ENCODE peak calls at places on chromosome X, in nine cellular contexts. One of them, this sample, is unnamed.

GRCh38 chrX:112967341-112967740 is 126.7 kb upstream of the AMOT start:
- DNase-seq in M059J: peak; percentile 36
- DNase-seq in activated T-helper 1 cell treated with anti-CD3 and anti-CD28 coated beads, Interleukin-2, amount 50 U/mL, for 16 hours: no peak
- DNase-seq in stimulated activated effector memory CD8-positive, alpha-beta T cell treated with anti-CD3 and anti-CD28 coated beads, Interleukin-12 subunit alpha, Interleukin-12 subunit beta, amount 100 ng/mL, for 72 hours: no peak
- DNase-seq in DMS53: no peak
- DNase-seq in kidney epithelial cell: peak; percentile 10
- DNase-seq in activated B cell treated with CpG ODN at 0.5 μM for 24 hours: no peak
- DNase-seq in central memory CD4-positive, alpha-beta T cell: no peak
- DNase-seq in AG08396: no peak
- DNase-seq in this sample: no peak

GRCh38 chrX:38919202-38919601 is 117.9 kb downstream of the MID1IP1 start:
- DNase-seq in M059J: no peak
- DNase-seq in activated T-helper 1 cell treated with anti-CD3 and anti-CD28 coated beads, Interleukin-2, amount 50 U/mL, for 16 hours: no peak
- DNase-seq in stimulated activated effector memory CD8-positive, alpha-beta T cell treated with anti-CD3 and anti-CD28 coated beads, Interleukin-12 subunit alpha, Interleukin-12 subunit beta, amount 100 ng/mL, for 72 hours: no peak
- DNase-seq in DMS53: no peak
- DNase-seq in kidney epithelial cell: no peak
- DNase-seq in activated B cell treated with CpG ODN at 0.5 μM for 24 hours: no peak
- DNase-seq in central memory CD4-positive, alpha-beta T cell: no peak
- DNase-seq in AG08396: no peak
- DNase-seq in this sample: no peak

GRCh38 chrX:57447856-57448255 is 144.0 kb upstream of the ZXDB start:
- DNase-seq in M059J: peak; percentile 14
- DNase-seq in activated T-helper 1 cell treated with anti-CD3 and anti-CD28 coated beads, Interleukin-2, amount 50 U/mL, for 16 hours: no peak
- DNase-seq in stimulated activated effector memory CD8-positive, alpha-beta T cell treated with anti-CD3 and anti-CD28 coated beads, Interleukin-12 subunit alpha, Interleukin-12 subunit beta, amount 100 ng/mL, for 72 hours: no peak
- DNase-seq in DMS53: peak; percentile 40
- DNase-seq in kidney epithelial cell: no peak
- DNase-seq in activated B cell treated with CpG ODN at 0.5 μM for 24 hours: no peak
- DNase-seq in central memory CD4-positive, alpha-beta T cell: no peak
- DNase-seq in AG08396: no peak
- DNase-seq in this sample: no peak

GRCh38 chrX:116232833-116233232 is 62.3 kb downstream of the AGTR2 start:
- DNase-seq in M059J: peak; percentile 83
- DNase-seq in activated T-helper 1 cell treated with anti-CD3 and anti-CD28 coated beads, Interleukin-2, amount 50 U/mL, for 16 hours: no peak
- DNase-seq in stimulated activated effector memory CD8-positive, alpha-beta T cell treated with anti-CD3 and anti-CD28 coated beads, Interleukin-12 subunit alpha, Interleukin-12 subunit beta, amount 100 ng/mL, for 72 hours: no peak
- DNase-seq in DMS53: peak; percentile 39
- DNase-seq in kidney epithelial cell: peak; percentile 32
- DNase-seq in activated B cell treated with CpG ODN at 0.5 μM for 24 hours: no peak
- DNase-seq in central memory CD4-positive, alpha-beta T cell: no peak
- DNase-seq in AG08396: no peak
- DNase-seq in this sample: no peak

GRCh38 chrX:40299028-40299479 is 201.3 kb upstream of the BCOR start:
- DNase-seq in M059J: no peak
- DNase-seq in activated T-helper 1 cell treated with anti-CD3 and anti-CD28 coated beads, Interleukin-2, amount 50 U/mL, for 16 hours: no peak
- DNase-seq in stimulated activated effector memory CD8-positive, alpha-beta T cell treated with anti-CD3 and anti-CD28 coated beads, Interleukin-12 subunit alpha, Interleukin-12 subunit beta, amount 100 ng/mL, for 72 hours: no peak
- DNase-seq in DMS53: peak; percentile 15
- DNase-seq in kidney epithelial cell: no peak
- DNase-seq in activated B cell treated with CpG ODN at 0.5 μM for 24 hours: no peak
- DNase-seq in central memory CD4-positive, alpha-beta T cell: no peak
- DNase-seq in AG08396: no peak
- DNase-seq in this sample: no peak

GRCh38 chrX:150879855-150880807 is 18.3 kb downstream of the CD99L2 start:
- DNase-seq in M059J: peak; percentile 16
- DNase-seq in activated T-helper 1 cell treated with anti-CD3 and anti-CD28 coated beads, Interleukin-2, amount 50 U/mL, for 16 hours: no peak
- DNase-seq in stimulated activated effector memory CD8-positive, alpha-beta T cell treated with anti-CD3 and anti-CD28 coated beads, Interleukin-12 subunit alpha, Interleukin-12 subunit beta, amount 100 ng/mL, for 72 hours: no peak
- DNase-seq in DMS53: peak; percentile 19
- DNase-seq in kidney epithelial cell: no peak
- DNase-seq in activated B cell treated with CpG ODN at 0.5 μM for 24 hours: no peak
- DNase-seq in central memory CD4-positive, alpha-beta T cell: no peak
- DNase-seq in AG08396: no peak
- DNase-seq in this sample: no peak

GRCh38 chrX:4638036-4638435 is 924.6 kb upstream of the PRKX start:
- DNase-seq in M059J: no peak
- DNase-seq in activated T-helper 1 cell treated with anti-CD3 and anti-CD28 coated beads, Interleukin-2, amount 50 U/mL, for 16 hours: no peak
- DNase-seq in stimulated activated effector memory CD8-positive, alpha-beta T cell treated with anti-CD3 and anti-CD28 coated beads, Interleukin-12 subunit alpha, Interleukin-12 subunit beta, amount 100 ng/mL, for 72 hours: no peak
- DNase-seq in DMS53: no peak
- DNase-seq in kidney epithelial cell: no peak
- DNase-seq in activated B cell treated with CpG ODN at 0.5 μM for 24 hours: no peak
- DNase-seq in central memory CD4-positive, alpha-beta T cell: no peak
- DNase-seq in AG08396: no peak
- DNase-seq in this sample: no peak

GRCh38 chrX:31166416-31166815 is 94.6 kb upstream of the FTHL17 start:
- DNase-seq in M059J: no peak
- DNase-seq in activated T-helper 1 cell treated with anti-CD3 and anti-CD28 coated beads, Interleukin-2, amount 50 U/mL, for 16 hours: no peak
- DNase-seq in stimulated activated effector memory CD8-positive, alpha-beta T cell treated with anti-CD3 and anti-CD28 coated beads, Interleukin-12 subunit alpha, Interleukin-12 subunit beta, amount 100 ng/mL, for 72 hours: no peak
- DNase-seq in DMS53: no peak
- DNase-seq in kidney epithelial cell: no peak
- DNase-seq in activated B cell treated with CpG ODN at 0.5 μM for 24 hours: no peak
- DNase-seq in central memory CD4-positive, alpha-beta T cell: no peak
- DNase-seq in AG08396: no peak
- DNase-seq in this sample: no peak

GRCh38 chrX:48703642-48704481 is 7.3 kb downstream of the SUV39H1 start:
- DNase-seq in M059J: peak; percentile 93
- DNase-seq in activated T-helper 1 cell treated with anti-CD3 and anti-CD28 coated beads, Interleukin-2, amount 50 U/mL, for 16 hours: no peak
- DNase-seq in stimulated activated effector memory CD8-positive, alpha-beta T cell treated with anti-CD3 and anti-CD28 coated beads, Interleukin-12 subunit alpha, Interleukin-12 subunit beta, amount 100 ng/mL, for 72 hours: no peak
- DNase-seq in DMS53: peak; percentile 19
- DNase-seq in kidney epithelial cell: peak; percentile 12
- DNase-seq in activated B cell treated with CpG ODN at 0.5 μM for 24 hours: no peak
- DNase-seq in central memory CD4-positive, alpha-beta T cell: no peak
- DNase-seq in AG08396: peak; percentile 42
- DNase-seq in this sample: no peak

GRCh38 chrX:102341867-102342266 is 94.9 kb downstream of the NXF2 start:
- DNase-seq in M059J: no peak
- DNase-seq in activated T-helper 1 cell treated with anti-CD3 and anti-CD28 coated beads, Interleukin-2, amount 50 U/mL, for 16 hours: no peak
- DNase-seq in stimulated activated effector memory CD8-positive, alpha-beta T cell treated with anti-CD3 and anti-CD28 coated beads, Interleukin-12 subunit alpha, Interleukin-12 subunit beta, amount 100 ng/mL, for 72 hours: no peak
- DNase-seq in DMS53: no peak
- DNase-seq in kidney epithelial cell: no peak
- DNase-seq in activated B cell treated with CpG ODN at 0.5 μM for 24 hours: no peak
- DNase-seq in central memory CD4-positive, alpha-beta T cell: no peak
- DNase-seq in AG08396: no peak
- DNase-seq in this sample: no peak

GRCh38 chrX:66684196-66684595 is 45.3 kb upstream of the EDA2R start:
- DNase-seq in M059J: no peak
- DNase-seq in activated T-helper 1 cell treated with anti-CD3 and anti-CD28 coated beads, Interleukin-2, amount 50 U/mL, for 16 hours: no peak
- DNase-seq in stimulated activated effector memory CD8-positive, alpha-beta T cell treated with anti-CD3 and anti-CD28 coated beads, Interleukin-12 subunit alpha, Interleukin-12 subunit beta, amount 100 ng/mL, for 72 hours: no peak
- DNase-seq in DMS53: no peak
- DNase-seq in kidney epithelial cell: no peak
- DNase-seq in activated B cell treated with CpG ODN at 0.5 μM for 24 hours: no peak
- DNase-seq in central memory CD4-positive, alpha-beta T cell: no peak
- DNase-seq in AG08396: no peak
- DNase-seq in this sample: no peak

GRCh38 chrX:13090261-13091110 is 46.1 kb upstream of the FAM9C start:
- DNase-seq in M059J: no peak
- DNase-seq in activated T-helper 1 cell treated with anti-CD3 and anti-CD28 coated beads, Interleukin-2, amount 50 U/mL, for 16 hours: no peak
- DNase-seq in stimulated activated effector memory CD8-positive, alpha-beta T cell treated with anti-CD3 and anti-CD28 coated beads, Interleukin-12 subunit alpha, Interleukin-12 subunit beta, amount 100 ng/mL, for 72 hours: no peak
- DNase-seq in DMS53: no peak
- DNase-seq in kidney epithelial cell: no peak
- DNase-seq in activated B cell treated with CpG ODN at 0.5 μM for 24 hours: no peak
- DNase-seq in central memory CD4-positive, alpha-beta T cell: peak; percentile 38
- DNase-seq in AG08396: no peak
- DNase-seq in this sample: no peak

GRCh38 chrX:45986971-45987370 is 558.2 kb downstream of the ZNF674 start:
- DNase-seq in M059J: peak; percentile 63
- DNase-seq in activated T-helper 1 cell treated with anti-CD3 and anti-CD28 coated beads, Interleukin-2, amount 50 U/mL, for 16 hours: no peak
- DNase-seq in stimulated activated effector memory CD8-positive, alpha-beta T cell treated with anti-CD3 and anti-CD28 coated beads, Interleukin-12 subunit alpha, Interleukin-12 subunit beta, amount 100 ng/mL, for 72 hours: no peak
- DNase-seq in DMS53: peak; percentile 9
- DNase-seq in kidney epithelial cell: no peak
- DNase-seq in activated B cell treated with CpG ODN at 0.5 μM for 24 hours: no peak
- DNase-seq in central memory CD4-positive, alpha-beta T cell: no peak
- DNase-seq in AG08396: no peak
- DNase-seq in this sample: no peak

GRCh38 chrX:55778322-55778721 is 60.8 kb downstream of the RRAGB start:
- DNase-seq in M059J: peak; percentile 76
- DNase-seq in activated T-helper 1 cell treated with anti-CD3 and anti-CD28 coated beads, Interleukin-2, amount 50 U/mL, for 16 hours: no peak
- DNase-seq in stimulated activated effector memory CD8-positive, alpha-beta T cell treated with anti-CD3 and anti-CD28 coated beads, Interleukin-12 subunit alpha, Interleukin-12 subunit beta, amount 100 ng/mL, for 72 hours: no peak
- DNase-seq in DMS53: no peak
- DNase-seq in kidney epithelial cell: no peak
- DNase-seq in activated B cell treated with CpG ODN at 0.5 μM for 24 hours: no peak
- DNase-seq in central memory CD4-positive, alpha-beta T cell: no peak
- DNase-seq in AG08396: no peak
- DNase-seq in this sample: no peak

GRCh38 chrX:102154218-102154860 is 1.4 kb downstream of the BEX5 start:
- DNase-seq in M059J: peak; percentile 4
- DNase-seq in activated T-helper 1 cell treated with anti-CD3 and anti-CD28 coated beads, Interleukin-2, amount 50 U/mL, for 16 hours: no peak
- DNase-seq in stimulated activated effector memory CD8-positive, alpha-beta T cell treated with anti-CD3 and anti-CD28 coated beads, Interleukin-12 subunit alpha, Interleukin-12 subunit beta, amount 100 ng/mL, for 72 hours: no peak
- DNase-seq in DMS53: peak; percentile 24
- DNase-seq in kidney epithelial cell: no peak
- DNase-seq in activated B cell treated with CpG ODN at 0.5 μM for 24 hours: no peak
- DNase-seq in central memory CD4-positive, alpha-beta T cell: peak; percentile 7
- DNase-seq in AG08396: no peak
- DNase-seq in this sample: no peak

GRCh38 chrX:120819126-120819525 is 56.5 kb downstream of the CT47B1 start:
- DNase-seq in M059J: no peak
- DNase-seq in activated T-helper 1 cell treated with anti-CD3 and anti-CD28 coated beads, Interleukin-2, amount 50 U/mL, for 16 hours: no peak
- DNase-seq in stimulated activated effector memory CD8-positive, alpha-beta T cell treated with anti-CD3 and anti-CD28 coated beads, Interleukin-12 subunit alpha, Interleukin-12 subunit beta, amount 100 ng/mL, for 72 hours: no peak
- DNase-seq in DMS53: no peak
- DNase-seq in kidney epithelial cell: no peak
- DNase-seq in activated B cell treated with CpG ODN at 0.5 μM for 24 hours: no peak
- DNase-seq in central memory CD4-positive, alpha-beta T cell: no peak
- DNase-seq in AG08396: no peak
- DNase-seq in this sample: no peak

GRCh38 chrX:12583543-12583942 is 207.7 kb upstream of the PRPS2 start:
- DNase-seq in M059J: no peak
- DNase-seq in activated T-helper 1 cell treated with anti-CD3 and anti-CD28 coated beads, Interleukin-2, amount 50 U/mL, for 16 hours: no peak
- DNase-seq in stimulated activated effector memory CD8-positive, alpha-beta T cell treated with anti-CD3 and anti-CD28 coated beads, Interleukin-12 subunit alpha, Interleukin-12 subunit beta, amount 100 ng/mL, for 72 hours: no peak
- DNase-seq in DMS53: no peak
- DNase-seq in kidney epithelial cell: no peak
- DNase-seq in activated B cell treated with CpG ODN at 0.5 μM for 24 hours: no peak
- DNase-seq in central memory CD4-positive, alpha-beta T cell: no peak
- DNase-seq in AG08396: no peak
- DNase-seq in this sample: no peak

GRCh38 chrX:107448625-107449468 is 605 bp upstream of the FRMPD3 start:
- DNase-seq in M059J: no peak
- DNase-seq in activated T-helper 1 cell treated with anti-CD3 and anti-CD28 coated beads, Interleukin-2, amount 50 U/mL, for 16 hours: no peak
- DNase-seq in stimulated activated effector memory CD8-positive, alpha-beta T cell treated with anti-CD3 and anti-CD28 coated beads, Interleukin-12 subunit alpha, Interleukin-12 subunit beta, amount 100 ng/mL, for 72 hours: no peak
- DNase-seq in DMS53: peak; percentile 70
- DNase-seq in kidney epithelial cell: no peak
- DNase-seq in activated B cell treated with CpG ODN at 0.5 μM for 24 hours: no peak
- DNase-seq in central memory CD4-positive, alpha-beta T cell: no peak
- DNase-seq in AG08396: no peak
- DNase-seq in this sample: no peak

GRCh38 chrX:125757794-125758564 is 408.1 kb downstream of the DCAF12L2 start:
- DNase-seq in M059J: peak; percentile 1
- DNase-seq in activated T-helper 1 cell treated with anti-CD3 and anti-CD28 coated beads, Interleukin-2, amount 50 U/mL, for 16 hours: no peak
- DNase-seq in stimulated activated effector memory CD8-positive, alpha-beta T cell treated with anti-CD3 and anti-CD28 coated beads, Interleukin-12 subunit alpha, Interleukin-12 subunit beta, amount 100 ng/mL, for 72 hours: no peak
- DNase-seq in DMS53: peak; percentile 31
- DNase-seq in kidney epithelial cell: no peak
- DNase-seq in activated B cell treated with CpG ODN at 0.5 μM for 24 hours: no peak
- DNase-seq in central memory CD4-positive, alpha-beta T cell: no peak
- DNase-seq in AG08396: no peak
- DNase-seq in this sample: no peak

GRCh38 chrX:100098660-100099375 is 311.3 kb downstream of the PCDH19 start:
- DNase-seq in M059J: no peak
- DNase-seq in activated T-helper 1 cell treated with anti-CD3 and anti-CD28 coated beads, Interleukin-2, amount 50 U/mL, for 16 hours: no peak
- DNase-seq in stimulated activated effector memory CD8-positive, alpha-beta T cell treated with anti-CD3 and anti-CD28 coated beads, Interleukin-12 subunit alpha, Interleukin-12 subunit beta, amount 100 ng/mL, for 72 hours: no peak
- DNase-seq in DMS53: no peak
- DNase-seq in kidney epithelial cell: peak; percentile 29
- DNase-seq in activated B cell treated with CpG ODN at 0.5 μM for 24 hours: no peak
- DNase-seq in central memory CD4-positive, alpha-beta T cell: no peak
- DNase-seq in AG08396: no peak
- DNase-seq in this sample: no peak

GRCh38 chrX:139720136-139720535 is 12.2 kb upstream of the MCF2 start:
- DNase-seq in M059J: peak; percentile 84
- DNase-seq in activated T-helper 1 cell treated with anti-CD3 and anti-CD28 coated beads, Interleukin-2, amount 50 U/mL, for 16 hours: no peak
- DNase-seq in stimulated activated effector memory CD8-positive, alpha-beta T cell treated with anti-CD3 and anti-CD28 coated beads, Interleukin-12 subunit alpha, Interleukin-12 subunit beta, amount 100 ng/mL, for 72 hours: no peak
- DNase-seq in DMS53: peak; percentile 76
- DNase-seq in kidney epithelial cell: peak; percentile 47
- DNase-seq in activated B cell treated with CpG ODN at 0.5 μM for 24 hours: no peak
- DNase-seq in central memory CD4-positive, alpha-beta T cell: no peak
- DNase-seq in AG08396: peak; percentile 40
- DNase-seq in this sample: no peak

GRCh38 chrX:24137192-24137591 is 12.3 kb upstream of the ZFX start:
- DNase-seq in M059J: no peak
- DNase-seq in activated T-helper 1 cell treated with anti-CD3 and anti-CD28 coated beads, Interleukin-2, amount 50 U/mL, for 16 hours: no peak
- DNase-seq in stimulated activated effector memory CD8-positive, alpha-beta T cell treated with anti-CD3 and anti-CD28 coated beads, Interleukin-12 subunit alpha, Interleukin-12 subunit beta, amount 100 ng/mL, for 72 hours: no peak
- DNase-seq in DMS53: no peak
- DNase-seq in kidney epithelial cell: no peak
- DNase-seq in activated B cell treated with CpG ODN at 0.5 μM for 24 hours: no peak
- DNase-seq in central memory CD4-positive, alpha-beta T cell: no peak
- DNase-seq in AG08396: no peak
- DNase-seq in this sample: no peak

GRCh38 chrX:129534816-129535578 is 5.1 kb upstream of the OCRL start:
- DNase-seq in M059J: peak; percentile 67
- DNase-seq in activated T-helper 1 cell treated with anti-CD3 and anti-CD28 coated beads, Interleukin-2, amount 50 U/mL, for 16 hours: no peak
- DNase-seq in stimulated activated effector memory CD8-positive, alpha-beta T cell treated with anti-CD3 and anti-CD28 coated beads, Interleukin-12 subunit alpha, Interleukin-12 subunit beta, amount 100 ng/mL, for 72 hours: no peak
- DNase-seq in DMS53: no peak
- DNase-seq in kidney epithelial cell: no peak
- DNase-seq in activated B cell treated with CpG ODN at 0.5 μM for 24 hours: no peak
- DNase-seq in central memory CD4-positive, alpha-beta T cell: no peak
- DNase-seq in AG08396: peak; percentile 52
- DNase-seq in this sample: no peak

GRCh38 chrX:19785647-19786046 is 101.8 kb downstream of the SH3KBP1 start:
- DNase-seq in M059J: no peak
- DNase-seq in activated T-helper 1 cell treated with anti-CD3 and anti-CD28 coated beads, Interleukin-2, amount 50 U/mL, for 16 hours: peak; percentile 25
- DNase-seq in stimulated activated effector memory CD8-positive, alpha-beta T cell treated with anti-CD3 and anti-CD28 coated beads, Interleukin-12 subunit alpha, Interleukin-12 subunit beta, amount 100 ng/mL, for 72 hours: no peak
- DNase-seq in DMS53: no peak
- DNase-seq in kidney epithelial cell: no peak
- DNase-seq in activated B cell treated with CpG ODN at 0.5 μM for 24 hours: no peak
- DNase-seq in central memory CD4-positive, alpha-beta T cell: no peak
- DNase-seq in AG08396: no peak
- DNase-seq in this sample: no peak

GRCh38 chrX:98231003-98231402 is 1347.3 kb downstream of the RPA4 start:
- DNase-seq in M059J: no peak
- DNase-seq in activated T-helper 1 cell treated with anti-CD3 and anti-CD28 coated beads, Interleukin-2, amount 50 U/mL, for 16 hours: no peak
- DNase-seq in stimulated activated effector memory CD8-positive, alpha-beta T cell treated with anti-CD3 and anti-CD28 coated beads, Interleukin-12 subunit alpha, Interleukin-12 subunit beta, amount 100 ng/mL, for 72 hours: no peak
- DNase-seq in DMS53: no peak
- DNase-seq in kidney epithelial cell: no peak
- DNase-seq in activated B cell treated with CpG ODN at 0.5 μM for 24 hours: no peak
- DNase-seq in central memory CD4-positive, alpha-beta T cell: no peak
- DNase-seq in AG08396: no peak
- DNase-seq in this sample: no peak

GRCh38 chrX:116749943-116750342 is 287.2 kb upstream of the CT83 start:
- DNase-seq in M059J: peak; percentile 47
- DNase-seq in activated T-helper 1 cell treated with anti-CD3 and anti-CD28 coated beads, Interleukin-2, amount 50 U/mL, for 16 hours: no peak
- DNase-seq in stimulated activated effector memory CD8-positive, alpha-beta T cell treated with anti-CD3 and anti-CD28 coated beads, Interleukin-12 subunit alpha, Interleukin-12 subunit beta, amount 100 ng/mL, for 72 hours: no peak
- DNase-seq in DMS53: no peak
- DNase-seq in kidney epithelial cell: no peak
- DNase-seq in activated B cell treated with CpG ODN at 0.5 μM for 24 hours: no peak
- DNase-seq in central memory CD4-positive, alpha-beta T cell: no peak
- DNase-seq in AG08396: no peak
- DNase-seq in this sample: no peak

GRCh38 chrX:6228720-6229119 is at the start of gene NLGN4X:
- DNase-seq in M059J: no peak
- DNase-seq in activated T-helper 1 cell treated with anti-CD3 and anti-CD28 coated beads, Interleukin-2, amount 50 U/mL, for 16 hours: no peak
- DNase-seq in stimulated activated effector memory CD8-positive, alpha-beta T cell treated with anti-CD3 and anti-CD28 coated beads, Interleukin-12 subunit alpha, Interleukin-12 subunit beta, amount 100 ng/mL, for 72 hours: no peak
- DNase-seq in DMS53: no peak
- DNase-seq in kidney epithelial cell: no peak
- DNase-seq in activated B cell treated with CpG ODN at 0.5 μM for 24 hours: no peak
- DNase-seq in central memory CD4-positive, alpha-beta T cell: no peak
- DNase-seq in AG08396: no peak
- DNase-seq in this sample: no peak

GRCh38 chrX:25337841-25338240 is 322.1 kb upstream of the ARX start:
- DNase-seq in M059J: no peak
- DNase-seq in activated T-helper 1 cell treated with anti-CD3 and anti-CD28 coated beads, Interleukin-2, amount 50 U/mL, for 16 hours: no peak
- DNase-seq in stimulated activated effector memory CD8-positive, alpha-beta T cell treated with anti-CD3 and anti-CD28 coated beads, Interleukin-12 subunit alpha, Interleukin-12 subunit beta, amount 100 ng/mL, for 72 hours: no peak
- DNase-seq in DMS53: no peak
- DNase-seq in kidney epithelial cell: no peak
- DNase-seq in activated B cell treated with CpG ODN at 0.5 μM for 24 hours: no peak
- DNase-seq in central memory CD4-positive, alpha-beta T cell: no peak
- DNase-seq in AG08396: no peak
- DNase-seq in this sample: no peak

GRCh38 chrX:11480626-11481025 is 185.1 kb downstream of the ARHGAP6 start:
- DNase-seq in M059J: no peak
- DNase-seq in activated T-helper 1 cell treated with anti-CD3 and anti-CD28 coated beads, Interleukin-2, amount 50 U/mL, for 16 hours: no peak
- DNase-seq in stimulated activated effector memory CD8-positive, alpha-beta T cell treated with anti-CD3 and anti-CD28 coated beads, Interleukin-12 subunit alpha, Interleukin-12 subunit beta, amount 100 ng/mL, for 72 hours: no peak
- DNase-seq in DMS53: no peak
- DNase-seq in kidney epithelial cell: no peak
- DNase-seq in activated B cell treated with CpG ODN at 0.5 μM for 24 hours: no peak
- DNase-seq in central memory CD4-positive, alpha-beta T cell: no peak
- DNase-seq in AG08396: no peak
- DNase-seq in this sample: no peak

GRCh38 chrX:71998836-71999509 is 88.3 kb downstream of the NHSL2 start:
- DNase-seq in M059J: peak; percentile 46
- DNase-seq in activated T-helper 1 cell treated with anti-CD3 and anti-CD28 coated beads, Interleukin-2, amount 50 U/mL, for 16 hours: no peak
- DNase-seq in stimulated activated effector memory CD8-positive, alpha-beta T cell treated with anti-CD3 and anti-CD28 coated beads, Interleukin-12 subunit alpha, Interleukin-12 subunit beta, amount 100 ng/mL, for 72 hours: no peak
- DNase-seq in DMS53: peak; percentile 66
- DNase-seq in kidney epithelial cell: no peak
- DNase-seq in activated B cell treated with CpG ODN at 0.5 μM for 24 hours: no peak
- DNase-seq in central memory CD4-positive, alpha-beta T cell: peak; percentile 33
- DNase-seq in AG08396: peak; percentile 52
- DNase-seq in this sample: peak; percentile 20

GRCh38 chrX:82412851-82413250 is 1095.2 kb upstream of the POU3F4 start:
- DNase-seq in M059J: peak; percentile 14
- DNase-seq in activated T-helper 1 cell treated with anti-CD3 and anti-CD28 coated beads, Interleukin-2, amount 50 U/mL, for 16 hours: no peak
- DNase-seq in stimulated activated effector memory CD8-positive, alpha-beta T cell treated with anti-CD3 and anti-CD28 coated beads, Interleukin-12 subunit alpha, Interleukin-12 subunit beta, amount 100 ng/mL, for 72 hours: no peak
- DNase-seq in DMS53: peak; percentile 54
- DNase-seq in kidney epithelial cell: no peak
- DNase-seq in activated B cell treated with CpG ODN at 0.5 μM for 24 hours: no peak
- DNase-seq in central memory CD4-positive, alpha-beta T cell: no peak
- DNase-seq in AG08396: no peak
- DNase-seq in this sample: no peak